ENCODE peak calls at places on chromosomes 4 and X, in ten cellular contexts. O is esophagus squamous epithelium, Y is stomach, D is lower lobe of right lung, C is WERI-Rb-1, B is uterus, Q is neural progenitor cell, J is kidney, E is heart right ventricle, F is psoas muscle. M is an unnamed sample.

GRCh38 chr4:184803884-184804283 is 21.9 kb downstream of the ACSL1 start:
- DNase-seq in O (no peak), Y (no peak), D (no peak), C (no peak), B (no peak), Q (no peak), J (no peak), E (no peak), F (no peak), M (no peak)

GRCh38 chr4:87677731-87678130 is 27.7 kb downstream of the DMP1 start:
- DNase-seq in O (no peak), Y (no peak), D (no peak), C (no peak), B (peak), Q (no peak), J (no peak), E (peak), F (peak), M (no peak)

GRCh38 chrX:7074135-7074907 is 73.2 kb upstream of the STS start:
- DNase-seq in O (no peak), Y (peak), D (no peak), C (no peak), B (no peak), Q (no peak), J (no peak), E (no peak), F (no peak), M (peak)

GRCh38 chr4:81508786-81509574 is 37.3 kb upstream of the RASGEF1B start:
- DNase-seq in O (no peak), Y (no peak), D (no peak), C (no peak), B (no peak), Q (no peak), J (no peak), E (no peak), F (no peak), M (no peak)

GRCh38 chr4:8391972-8392371 is 48.6 kb downstream of the ACOX3 start:
- DNase-seq in O (no peak), Y (no peak), D (no peak), C (no peak), B (peak), Q (no peak), J (no peak), E (peak), F (peak), M (no peak)

GRCh38 chrX:98338544-98338943 is 1454.8 kb downstream of the RPA4 start:
- DNase-seq in O (no peak), Y (no peak), D (no peak), C (no peak), B (no peak), Q (no peak), J (no peak), E (no peak), F (no peak), M (no peak)

GRCh38 chr4:17552427-17552826 is 24.6 kb upstream of the LAP3 start:
- DNase-seq in O (no peak), Y (no peak), D (no peak), C (no peak), B (no peak), Q (peak), J (no peak), E (no peak), F (no peak), M (no peak)

GRCh38 chrX:138127314-138127713 is 561.4 kb downstream of the ZIC3 start:
- DNase-seq in O (no peak), Y (no peak), D (no peak), C (no peak), B (no peak), Q (no peak), J (no peak), E (no peak), F (no peak), M (no peak)

GRCh38 chrX:56281789-56282188 is 49.6 kb downstream of the KLF8 start:
- DNase-seq in O (no peak), Y (no peak), D (no peak), C (no peak), B (no peak), Q (peak), J (no peak), E (no peak), F (no peak), M (no peak)

GRCh38 chr4:84606645-84607044 is 23.7 kb downstream of the CDS1 start:
- DNase-seq in O (no peak), Y (no peak), D (no peak), C (no peak), B (no peak), Q (no peak), J (no peak), E (no peak), F (no peak), M (no peak)

GRCh38 chr4:131085009-131085408 is 1989.1 kb downstream of the C4orf33 start:
- DNase-seq in O (no peak), Y (no peak), D (no peak), C (no peak), B (no peak), Q (no peak), J (no peak), E (no peak), F (no peak), M (no peak)

GRCh38 chrX:17024896-17025295 is 78.4 kb downstream of the REPS2 start:
- DNase-seq in O (no peak), Y (no peak), D (no peak), C (peak), B (no peak), Q (no peak), J (peak), E (no peak), F (no peak), M (no peak)

GRCh38 chr4:185656467-185656890 is 121.2 kb upstream of the PDLIM3 start:
- DNase-seq in O (no peak), Y (peak), D (no peak), C (no peak), B (no peak), Q (peak), J (peak), E (peak), F (peak), M (no peak)

GRCh38 chr4:122665148-122665547 is 44.3 kb upstream of the IL21 start:
- DNase-seq in O (no peak), Y (no peak), D (no peak), C (no peak), B (no peak), Q (no peak), J (no peak), E (no peak), F (no peak), M (no peak)

GRCh38 chrX:1502853-1503252 is 34.1 kb downstream of the P2RY8 start:
- DNase-seq in O (no peak), Y (no peak), D (no peak), C (no peak), B (no peak), Q (no peak), J (no peak), E (no peak), F (no peak), M (no peak)

GRCh38 chrX:39757971-39758370 is 339.8 kb downstream of the BCOR start:
- DNase-seq in O (no peak), Y (no peak), D (no peak), C (no peak), B (no peak), Q (peak), J (no peak), E (no peak), F (no peak), M (no peak)

GRCh38 chr4:78902313-78902712 is 36.9 kb downstream of the PAQR3 start:
- DNase-seq in O (no peak), Y (no peak), D (no peak), C (peak), B (no peak), Q (no peak), J (no peak), E (no peak), F (no peak), M (no peak)

GRCh38 chrX:129961180-129962083 is 21.0 kb upstream of the BCORL1 start:
- DNase-seq in O (peak), Y (peak), D (peak), C (no peak), B (no peak), Q (peak), J (peak), E (peak), F (peak), M (no peak)

GRCh38 chr4:8146158-8146557 is 12.5 kb downstream of the ABLIM2 start:
- DNase-seq in O (no peak), Y (no peak), D (no peak), C (no peak), B (no peak), Q (no peak), J (no peak), E (no peak), F (no peak), M (no peak)

GRCh38 chr4:109218288-109218687 is 84.2 kb downstream of the COL25A1 start:
- DNase-seq in O (no peak), Y (no peak), D (no peak), C (no peak), B (no peak), Q (no peak), J (no peak), E (no peak), F (no peak), M (no peak)

GRCh38 chr4:148284526-148285193 is 157.6 kb downstream of the NR3C2 start:
- DNase-seq in O (no peak), Y (no peak), D (no peak), C (no peak), B (no peak), Q (peak), J (no peak), E (no peak), F (no peak), M (no peak)

GRCh38 chrX:135099493-135099783 is 20.9 kb downstream of the ETDB start:
- DNase-seq in O (no peak), Y (no peak), D (no peak), C (no peak), B (no peak), Q (no peak), J (no peak), E (no peak), F (no peak), M (no peak)

GRCh38 chr4:6714954-6715353 is 1.0 kb upstream of the BLOC1S4 start:
- DNase-seq in O (no peak), Y (no peak), D (no peak), C (no peak), B (no peak), Q (no peak), J (no peak), E (no peak), F (no peak), M (no peak)

GRCh38 chr4:141458501-141458900 is 177.9 kb upstream of the IL15 start:
- DNase-seq in O (no peak), Y (no peak), D (no peak), C (peak), B (no peak), Q (no peak), J (no peak), E (no peak), F (no peak), M (peak)

GRCh38 chr4:7897811-7898210 is 41.9 kb downstream of the AFAP1 start:
- DNase-seq in O (no peak), Y (no peak), D (no peak), C (no peak), B (no peak), Q (no peak), J (no peak), E (no peak), F (no peak), M (no peak)

GRCh38 chr4:17662694-17663093 is 48.3 kb downstream of the MED28 start:
- DNase-seq in O (no peak), Y (no peak), D (no peak), C (no peak), B (no peak), Q (no peak), J (no peak), E (no peak), F (no peak), M (no peak)

GRCh38 chr4:85650908-85651307 is 176.0 kb downstream of the ARHGAP24 start:
- DNase-seq in O (no peak), Y (no peak), D (no peak), C (no peak), B (no peak), Q (no peak), J (no peak), E (no peak), F (no peak), M (no peak)

GRCh38 chrX:57817302-57817701 is 93.0 kb downstream of the ZXDA start:
- DNase-seq in O (no peak), Y (no peak), D (no peak), C (no peak), B (no peak), Q (no peak), J (no peak), E (no peak), F (no peak), M (no peak)

GRCh38 chrX:50677789-50678188 is 136.2 kb downstream of the SHROOM4 start:
- DNase-seq in O (no peak), Y (no peak), D (no peak), C (no peak), B (no peak), Q (no peak), J (no peak), E (no peak), F (no peak), M (no peak)

GRCh38 chrX:118807151-118808017 is 16.2 kb upstream of the ZCCHC12 start:
- DNase-seq in O (no peak), Y (peak), D (no peak), C (peak), B (peak), Q (peak), J (no peak), E (no peak), F (peak), M (no peak)

GRCh38 chr4:165208741-165209388 is 1.5 kb downstream of the KLHL2 start:
- DNase-seq in O (no peak), Y (no peak), D (no peak), C (no peak), B (no peak), Q (no peak), J (no peak), E (no peak), F (no peak), M (no peak)

GRCh38 chr4:81392164-81392563 is 79.5 kb downstream of the RASGEF1B start:
- DNase-seq in O (no peak), Y (no peak), D (no peak), C (no peak), B (no peak), Q (no peak), J (no peak), E (no peak), F (no peak), M (no peak)

GRCh38 chr4:87555751-87556619 is 26.8 kb upstream of the SPARCL1 start:
- DNase-seq in O (no peak), Y (no peak), D (no peak), C (no peak), B (no peak), Q (no peak), J (no peak), E (no peak), F (no peak), M (peak)

GRCh38 chr4:7817877-7818675 is 121.6 kb downstream of the AFAP1 start:
- DNase-seq in O (no peak), Y (no peak), D (no peak), C (no peak), B (no peak), Q (no peak), J (no peak), E (peak), F (no peak), M (no peak)

GRCh38 chr4:98887137-98887536 is 41.8 kb downstream of the EIF4E start:
- DNase-seq in O (no peak), Y (no peak), D (no peak), C (no peak), B (no peak), Q (no peak), J (no peak), E (no peak), F (no peak), M (no peak)

GRCh38 chr4:14568356-14568755 is 433.9 kb upstream of the CPEB2 start:
- DNase-seq in O (no peak), Y (no peak), D (no peak), C (no peak), B (no peak), Q (no peak), J (no peak), E (no peak), F (no peak), M (no peak)

GRCh38 chr4:142036795-142037583 is 400.6 kb downstream of the IL15 start:
- DNase-seq in O (no peak), Y (no peak), D (no peak), C (no peak), B (no peak), Q (no peak), J (no peak), E (no peak), F (no peak), M (peak)

GRCh38 chr4:110087116-110087708 is 111.2 kb downstream of the ELOVL6 start:
- DNase-seq in O (no peak), Y (no peak), D (no peak), C (no peak), B (no peak), Q (no peak), J (no peak), E (no peak), F (no peak), M (peak)

GRCh38 chrX:48467331-48467761 is 2.7 kb downstream of the SLC38A5 start:
- DNase-seq in O (no peak), Y (no peak), D (no peak), C (peak), B (no peak), Q (no peak), J (peak), E (no peak), F (no peak), M (no peak)

GRCh38 chrX:48468693-48469691 is 1.1 kb downstream of the SLC38A5 start:
- DNase-seq in O (no peak), Y (no peak), D (no peak), C (peak), B (no peak), Q (peak), J (peak), E (no peak), F (no peak), M (no peak)

GRCh38 chrX:48468247-48468671 is 1.8 kb downstream of the SLC38A5 start:
- DNase-seq in O (no peak), Y (peak), D (no peak), C (peak), B (no peak), Q (peak), J (peak), E (no peak), F (no peak), M (no peak)

GRCh38 chrX:48465336-48465933 is 4.6 kb downstream of the SLC38A5 start:
- DNase-seq in O (no peak), Y (no peak), D (no peak), C (no peak), B (no peak), Q (no peak), J (no peak), E (no peak), F (no peak), M (no peak)

DNA sequence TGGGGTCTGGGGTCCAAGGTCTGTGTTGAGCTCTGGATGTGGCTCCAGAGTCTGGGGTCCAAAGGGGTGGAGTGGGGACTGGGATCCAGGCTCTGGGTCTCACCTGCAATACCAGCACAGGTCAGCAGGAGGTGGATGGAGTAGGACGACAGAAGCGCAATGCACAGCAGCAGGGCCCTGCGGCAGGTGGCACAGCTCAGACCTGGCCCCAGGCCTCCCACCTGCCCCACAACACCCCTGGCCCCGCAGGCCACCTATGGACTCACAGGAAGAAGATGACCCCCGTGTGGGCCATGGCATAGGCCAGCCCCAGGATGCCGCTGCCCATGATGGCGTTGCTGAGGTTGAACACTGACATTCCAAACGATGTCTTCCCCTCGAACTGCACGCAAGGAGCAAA is 3.4 kb downstream of the SLC38A5 start:
- DNase-seq in O (no peak), Y (no peak), D (no peak), C (peak), B (no peak), Q (no peak), J (no peak), E (no peak), F (no peak), M (no peak)
- TF ChIP-seq CTCF in O (peak), Y (no peak), D (no peak), C (peak), B (no peak), Q (peak), J (no peak), E (peak), F (no peak), M (no peak)

GRCh38 chr4:42655248-42655647 is 1.7 kb downstream of the ATP8A1 start:
- DNase-seq in O (no peak), Y (no peak), D (no peak), C (no peak), B (no peak), Q (no peak), J (no peak), E (no peak), F (no peak), M (no peak)
- H3K27ac ChIP-seq in O (no peak), Y (peak), D (peak), C (peak), B (peak), Q (no peak), J (no peak), E (peak), F (peak), M (no peak)

DNA sequence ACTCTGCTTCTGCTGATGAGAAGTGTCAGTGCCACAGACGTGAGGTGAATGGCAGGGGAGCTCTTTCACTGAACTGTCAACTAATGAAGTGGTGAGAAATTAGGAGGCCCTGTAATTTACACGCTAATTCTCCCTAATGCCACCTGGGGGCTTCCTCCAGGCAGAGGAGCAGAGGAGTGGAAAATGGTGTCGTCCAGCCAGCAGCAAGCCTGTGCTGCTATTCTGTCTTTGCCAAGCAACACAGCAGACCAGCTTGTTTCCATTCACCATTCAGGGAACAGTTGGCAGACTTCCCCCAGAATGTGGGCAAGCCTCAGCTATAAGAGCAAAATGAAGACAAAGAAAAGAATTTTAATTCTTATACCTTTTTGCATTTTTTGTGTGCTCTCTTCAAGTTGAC is 245.2 kb upstream of the TET2 start:
- DNase-seq in O (no peak), Y (no peak), D (no peak), C (peak), B (no peak), Q (peak), J (no peak), E (no peak), F (no peak), M (no peak)
- TF ChIP-seq CTCF in O (no peak), Y (no peak), D (no peak), C (no peak), B (no peak), Q (peak), J (no peak), E (no peak), F (no peak), M (no peak)

DNA sequence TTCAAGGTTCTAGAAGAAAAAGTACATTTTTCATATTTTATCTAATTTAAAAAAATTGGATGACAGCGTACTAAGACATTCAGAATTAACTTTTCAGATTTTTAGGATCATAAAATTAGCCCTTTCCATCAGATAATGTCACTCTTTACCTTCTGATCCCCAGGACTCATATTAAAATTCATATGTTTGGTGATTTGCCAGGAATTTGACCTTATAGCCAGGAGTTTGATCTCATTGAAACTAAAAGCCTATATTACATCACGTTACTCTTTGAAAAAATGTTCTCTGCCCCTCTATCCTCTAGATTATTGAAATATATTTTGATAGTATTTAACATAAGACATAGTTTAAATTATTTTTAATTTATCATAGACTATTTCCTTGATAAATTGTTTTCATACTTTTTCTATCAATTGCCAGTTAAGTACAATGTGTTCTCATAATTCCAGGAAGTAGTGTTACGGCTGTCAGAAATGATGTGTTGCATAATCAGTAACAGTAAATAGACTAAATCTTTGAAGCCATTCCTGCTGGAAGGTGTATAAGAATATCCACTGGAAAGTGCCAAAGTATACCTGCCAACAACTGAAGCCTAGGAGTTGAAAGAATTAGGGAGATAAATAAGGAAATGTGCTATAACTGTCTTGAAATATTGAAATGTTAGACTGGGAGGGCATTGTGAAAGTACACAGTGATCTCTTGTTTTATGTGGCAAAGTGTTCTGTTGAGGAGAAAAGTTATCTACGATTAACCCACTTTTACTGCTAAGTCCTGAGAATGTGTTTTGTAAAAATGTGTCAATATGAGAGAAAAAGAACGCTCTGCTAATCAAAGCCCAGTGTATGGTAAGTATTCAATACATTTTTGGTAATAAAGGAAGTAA is 32.9 kb upstream of the PDGFC start:
- DNase-seq in O (no peak), Y (no peak), D (no peak), C (no peak), B (no peak), Q (no peak), J (no peak), E (no peak), F (no peak), M (no peak)
- H3K27ac ChIP-seq in O (no peak), Y (peak), D (peak), C (no peak), B (peak), Q (no peak), J (no peak), E (peak), F (peak), M (no peak)

M was measured in RWPE1.